ENCODE peak calls at places on chromosome 13, in four cellular contexts. V is activated gamma-delta T cell treated with Interleukin-2 at 50 U/mL for 16 hours; Y is stimulated activated CD8-positive, alpha-beta memory T cell treated with anti-CD3 and anti-CD28 coated beads, Interleukin-4, amount 100 ng/mL, for 48 hours; E is brain microvascular endothelial cell. F is an unnamed sample.
A peak's percentile ranks its signal among the peaks of the same experiment; 100 is the strongest.

GRCh38 chr13:66528139-66528538 is 702.0 kb downstream of the PCDH9 start:
- DNase-seq in V (no peak), Y (no peak), E (no peak), F (no peak)

GRCh38 chr13:36445278-36445677 is 13.0 kb downstream of the CCNA1 start:
- DNase-seq in V (no peak), Y (no peak), E (no peak), F (no peak)

GRCh38 chr13:73073050-73073449 is 14.2 kb downstream of the KLF5 start:
- DNase-seq in V (no peak), Y (no peak), E (no peak), F (no peak)

GRCh38 chr13:23608704-23609413 is 38.6 kb downstream of the TNFRSF19 start:
- DNase-seq in V (no peak), Y (no peak), E (peak; percentile 29), F (no peak)

GRCh38 chr13:111898956-111899713 is 167.8 kb upstream of the SOX1 start:
- DNase-seq in V (no peak), Y (no peak), E (no peak), F (no peak)

GRCh38 chr13:49927755-49928154 is 8.4 kb downstream of the SPRYD7 start:
- DNase-seq in V (no peak), Y (no peak), E (peak; percentile 57), F (no peak)

GRCh38 chr13:23898101-23898500 is 799 bp upstream of the C1QTNF9B start:
- DNase-seq in V (no peak), Y (no peak), E (no peak), F (no peak)

GRCh38 chr13:35630551-35631275 is 154.2 kb upstream of the MAB21L1 start:
- DNase-seq in V (no peak), Y (no peak), E (peak; percentile 30), F (no peak)

GRCh38 chr13:109883181-109884180 is 97.1 kb upstream of the IRS2 start:
- DNase-seq in V (no peak), Y (no peak), E (no peak), F (no peak)

F was measured in activated CD4-positive, alpha-beta T cell treated with anti-CD3 and anti-CD28 coated beads for 36 hours.